ENCODE peak calls at places on chromosome 1, in seven cellular contexts. One of them, this sample, is unnamed.

GRCh38 chr1:246008256-246008901 is 498.7 kb downstream of the SMYD3 start:
- DNase-seq in aorta: no peak
- DNase-seq in NCI-H1105: no peak
- DNase-seq in esophagus squamous epithelium: no peak
- DNase-seq in neuronal stem cell: no peak
- DNase-seq in activated T-cell treated with anti-CD3 and anti-CD28 coated beads for 1 hour: no peak
- DNase-seq in brain microvascular endothelial cell: no peak
- DNase-seq in this sample: no peak

GRCh38 chr1:101995984-101996731 is 568 bp downstream of the OLFM3 start:
- DNase-seq in aorta: no peak
- DNase-seq in NCI-H1105: peak
- DNase-seq in esophagus squamous epithelium: no peak
- DNase-seq in neuronal stem cell: no peak
- DNase-seq in activated T-cell treated with anti-CD3 and anti-CD28 coated beads for 1 hour: no peak
- DNase-seq in brain microvascular endothelial cell: no peak
- DNase-seq in this sample: no peak

GRCh38 chr1:214452152-214452806 is 99.1 kb downstream of the PTPN14 start:
- DNase-seq in aorta: no peak
- DNase-seq in NCI-H1105: no peak
- DNase-seq in esophagus squamous epithelium: no peak
- DNase-seq in neuronal stem cell: no peak
- DNase-seq in activated T-cell treated with anti-CD3 and anti-CD28 coated beads for 1 hour: no peak
- DNase-seq in brain microvascular endothelial cell: no peak
- DNase-seq in this sample: no peak

GRCh38 chr1:59340411-59341307 is 43.8 kb downstream of the FGGY start:
- DNase-seq in aorta: no peak
- DNase-seq in NCI-H1105: no peak
- DNase-seq in esophagus squamous epithelium: no peak
- DNase-seq in neuronal stem cell: no peak
- DNase-seq in activated T-cell treated with anti-CD3 and anti-CD28 coated beads for 1 hour: no peak
- DNase-seq in brain microvascular endothelial cell: no peak
- DNase-seq in this sample: no peak

GRCh38 chr1:17861685-17862084 is 106.6 kb downstream of the ACTL8 start:
- DNase-seq in aorta: no peak
- DNase-seq in NCI-H1105: peak
- DNase-seq in esophagus squamous epithelium: no peak
- DNase-seq in neuronal stem cell: no peak
- DNase-seq in activated T-cell treated with anti-CD3 and anti-CD28 coated beads for 1 hour: no peak
- DNase-seq in brain microvascular endothelial cell: peak
- DNase-seq in this sample: no peak

GRCh38 chr1:38451541-38451993 is 405.0 kb upstream of the POU3F1 start:
- DNase-seq in aorta: no peak
- DNase-seq in NCI-H1105: no peak
- DNase-seq in esophagus squamous epithelium: no peak
- DNase-seq in neuronal stem cell: no peak
- DNase-seq in activated T-cell treated with anti-CD3 and anti-CD28 coated beads for 1 hour: no peak
- DNase-seq in brain microvascular endothelial cell: peak
- DNase-seq in this sample: no peak

GRCh38 chr1:209190591-209191241 is 392.8 kb upstream of the CAMK1G start:
- DNase-seq in aorta: peak
- DNase-seq in NCI-H1105: no peak
- DNase-seq in esophagus squamous epithelium: no peak
- DNase-seq in neuronal stem cell: peak
- DNase-seq in activated T-cell treated with anti-CD3 and anti-CD28 coated beads for 1 hour: no peak
- DNase-seq in brain microvascular endothelial cell: peak
- DNase-seq in this sample: peak

GRCh38 chr1:187053876-187054275 is 225.1 kb downstream of the PLA2G4A start:
- DNase-seq in aorta: no peak
- DNase-seq in NCI-H1105: no peak
- DNase-seq in esophagus squamous epithelium: no peak
- DNase-seq in neuronal stem cell: no peak
- DNase-seq in activated T-cell treated with anti-CD3 and anti-CD28 coated beads for 1 hour: no peak
- DNase-seq in brain microvascular endothelial cell: no peak
- DNase-seq in this sample: no peak

GRCh38 chr1:60299581-60299980 is 226.0 kb upstream of the C1orf87 start:
- DNase-seq in aorta: no peak
- DNase-seq in NCI-H1105: no peak
- DNase-seq in esophagus squamous epithelium: no peak
- DNase-seq in neuronal stem cell: no peak
- DNase-seq in activated T-cell treated with anti-CD3 and anti-CD28 coated beads for 1 hour: no peak
- DNase-seq in brain microvascular endothelial cell: no peak
- DNase-seq in this sample: no peak

GRCh38 chr1:55064861-55065263 is 25.5 kb downstream of the PCSK9 start:
- DNase-seq in aorta: no peak
- DNase-seq in NCI-H1105: peak
- DNase-seq in esophagus squamous epithelium: no peak
- DNase-seq in neuronal stem cell: no peak
- DNase-seq in activated T-cell treated with anti-CD3 and anti-CD28 coated beads for 1 hour: no peak
- DNase-seq in brain microvascular endothelial cell: no peak
- DNase-seq in this sample: peak

GRCh38 chr1:100868364-100868995 is 26.2 kb downstream of the EXTL2 start:
- DNase-seq in aorta: no peak
- DNase-seq in NCI-H1105: peak
- DNase-seq in esophagus squamous epithelium: no peak
- DNase-seq in neuronal stem cell: peak
- DNase-seq in activated T-cell treated with anti-CD3 and anti-CD28 coated beads for 1 hour: no peak
- DNase-seq in brain microvascular endothelial cell: no peak
- DNase-seq in this sample: no peak

GRCh38 chr1:204588826-204589225 is 72.6 kb downstream of the MDM4 start:
- DNase-seq in aorta: no peak
- DNase-seq in NCI-H1105: no peak
- DNase-seq in esophagus squamous epithelium: no peak
- DNase-seq in neuronal stem cell: no peak
- DNase-seq in activated T-cell treated with anti-CD3 and anti-CD28 coated beads for 1 hour: no peak
- DNase-seq in brain microvascular endothelial cell: no peak
- DNase-seq in this sample: no peak

GRCh38 chr1:92949937-92950817 is 11.1 kb downstream of the DIPK1A start:
- DNase-seq in aorta: no peak
- DNase-seq in NCI-H1105: no peak
- DNase-seq in esophagus squamous epithelium: no peak
- DNase-seq in neuronal stem cell: no peak
- DNase-seq in activated T-cell treated with anti-CD3 and anti-CD28 coated beads for 1 hour: no peak
- DNase-seq in brain microvascular endothelial cell: peak
- DNase-seq in this sample: no peak

GRCh38 chr1:160884579-160884978 is 401 bp downstream of the ITLN1 start:
- DNase-seq in aorta: no peak
- DNase-seq in NCI-H1105: no peak
- DNase-seq in esophagus squamous epithelium: no peak
- DNase-seq in neuronal stem cell: no peak
- DNase-seq in activated T-cell treated with anti-CD3 and anti-CD28 coated beads for 1 hour: no peak
- DNase-seq in brain microvascular endothelial cell: no peak
- DNase-seq in this sample: no peak

GRCh38 chr1:209589440-209589839 is 5.9 kb downstream of the CAMK1G start:
- DNase-seq in aorta: no peak
- DNase-seq in NCI-H1105: no peak
- DNase-seq in esophagus squamous epithelium: no peak
- DNase-seq in neuronal stem cell: no peak
- DNase-seq in activated T-cell treated with anti-CD3 and anti-CD28 coated beads for 1 hour: no peak
- DNase-seq in brain microvascular endothelial cell: no peak
- DNase-seq in this sample: no peak

GRCh38 chr1:206002833-206003532 is at the start of gene RAB7B:
- DNase-seq in aorta: peak
- DNase-seq in NCI-H1105: no peak
- DNase-seq in esophagus squamous epithelium: no peak
- DNase-seq in neuronal stem cell: no peak
- DNase-seq in activated T-cell treated with anti-CD3 and anti-CD28 coated beads for 1 hour: no peak
- DNase-seq in brain microvascular endothelial cell: peak
- DNase-seq in this sample: peak

GRCh38 chr1:201999625-202000238 is 10.7 kb upstream of the ELF3 start:
- DNase-seq in aorta: no peak
- DNase-seq in NCI-H1105: peak
- DNase-seq in esophagus squamous epithelium: no peak
- DNase-seq in neuronal stem cell: no peak
- DNase-seq in activated T-cell treated with anti-CD3 and anti-CD28 coated beads for 1 hour: no peak
- DNase-seq in brain microvascular endothelial cell: no peak
- DNase-seq in this sample: no peak

GRCh38 chr1:77889671-77890070 is 1.2 kb downstream of the NEXN start:
- DNase-seq in aorta: no peak
- DNase-seq in NCI-H1105: no peak
- DNase-seq in esophagus squamous epithelium: no peak
- DNase-seq in neuronal stem cell: no peak
- DNase-seq in activated T-cell treated with anti-CD3 and anti-CD28 coated beads for 1 hour: no peak
- DNase-seq in brain microvascular endothelial cell: peak
- DNase-seq in this sample: no peak

This sample was measured in posterior vena cava.